ENCODE peak calls at places on chromosomes 3 and 15, in seven cellular contexts. H, B, X, F, M, Z and C are unnamed samples.

GRCh38 chr3:27914199-27914598 is 192.1 kb upstream of the EOMES start:
- DNase-seq in H (no peak), X (no peak), B (no peak), Z (no peak), F (no peak), M (no peak), C (no peak)

GRCh38 chr15:83734487-83734886 is 80.6 kb downstream of the ADAMTSL3 start:
- DNase-seq in X (no peak), M (no peak), F (no peak), B (no peak), H (no peak), Z (no peak), C (peak; percentile 79)

GRCh38 chr3:194598771-194599557 is 34.3 kb downstream of the TMEM44 start:
- DNase-seq in M (no peak), Z (peak; percentile 88), F (no peak), H (no peak), B (no peak), X (peak; percentile 57), C (no peak)

GRCh38 chr3:177530908-177531307 is 333.6 kb upstream of the TBL1XR1 start:
- DNase-seq in M (peak; percentile 39), H (no peak), F (no peak), Z (no peak), B (no peak), X (no peak), C (no peak)

GRCh38 chr15:88394553-88395159 is 72.5 kb downstream of the MRPL46 start:
- DNase-seq in H (no peak), M (no peak), Z (no peak), F (peak; percentile 36), X (no peak), B (no peak), C (no peak)

GRCh38 chr3:193897288-193897687 is 238.7 kb upstream of the HES1 start:
- DNase-seq in H (no peak), F (no peak), X (peak; percentile 57), Z (no peak), B (no peak), M (peak; percentile 65), C (no peak)

GRCh38 chr3:45575491-45575923 is 19.0 kb upstream of the LIMD1 start:
- DNase-seq in B (no peak), X (no peak), H (no peak), F (no peak), Z (no peak), M (no peak), C (no peak)

GRCh38 chr15:29242466-29243242 is 27.0 kb downstream of the NSMCE3 start:
- DNase-seq in B (no peak), F (no peak), X (no peak), H (no peak), Z (peak; percentile 19), M (no peak), C (no peak)

GRCh38 chr3:33131328-33132018 is 17.7 kb downstream of the CRTAP start:
- DNase-seq in M (no peak), H (peak; percentile 51), F (no peak), X (no peak), B (peak; percentile 49), Z (peak; percentile 70), C (peak; percentile 49)

GRCh38 chr15:60137711-60138396 is 133.7 kb downstream of the FOXB1 start:
- DNase-seq in B (no peak), Z (no peak), X (no peak), F (no peak), M (no peak), H (no peak), C (peak; percentile 29)

GRCh38 chr15:60130811-60131210 is 126.7 kb downstream of the FOXB1 start:
- DNase-seq in Z (no peak), B (no peak), X (no peak), M (no peak), H (no peak), F (no peak), C (no peak)

GRCh38 chr15:60138397-60138968 is 134.4 kb downstream of the FOXB1 start:
- DNase-seq in M (no peak), Z (no peak), F (no peak), B (no peak), H (no peak), X (no peak), C (no peak)

GRCh38 chr15:60135961-60136360 is 131.8 kb downstream of the FOXB1 start:
- DNase-seq in M (no peak), H (no peak), Z (no peak), B (no peak), X (no peak), F (no peak), C (no peak)

DNA sequence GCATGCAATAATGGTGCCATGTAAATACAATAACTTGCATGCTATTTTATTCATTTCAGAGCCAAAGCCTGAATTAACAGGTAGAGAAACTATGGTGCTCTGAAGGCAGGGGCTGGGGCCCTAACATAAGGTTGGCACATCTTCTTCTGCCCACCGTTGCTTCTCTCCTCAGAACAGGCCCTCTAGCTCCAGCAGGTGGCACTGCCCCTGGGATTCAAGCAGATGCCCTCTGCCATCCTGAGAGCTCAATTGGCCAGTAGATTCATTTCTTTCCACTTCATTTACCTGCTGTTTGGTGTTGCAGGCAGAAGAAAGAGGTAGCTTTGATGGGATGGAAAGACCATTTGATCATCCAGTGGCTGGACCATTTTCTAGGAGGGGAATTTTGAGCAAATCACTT is 130.5 kb downstream of the FOXB1 start:
- DNase-seq in F (no peak), B (no peak), H (no peak), Z (no peak), X (no peak), M (no peak), C (no peak)
- TF ChIP-seq CTCF in F (no peak), B (peak; percentile 46), H (no peak), Z (no peak), X (no peak), M (no peak), C (no peak)

GRCh38 chr3:105686324-105686897 is 182.4 kb downstream of the CBLB start:
- DNase-seq in X (no peak), Z (peak; percentile 54), M (no peak), F (no peak), H (no peak), B (no peak), C (peak; percentile 35)

GRCh38 chr3:105691053-105691452 is 177.8 kb downstream of the CBLB start:
- DNase-seq in X (no peak), B (no peak), Z (peak; percentile 6), H (no peak), M (no peak), F (no peak), C (no peak)

GRCh38 chr3:105688821-105689220 is 180.0 kb downstream of the CBLB start:
- DNase-seq in M (no peak), H (no peak), X (no peak), Z (no peak), F (no peak), B (no peak), C (no peak)

DNA sequence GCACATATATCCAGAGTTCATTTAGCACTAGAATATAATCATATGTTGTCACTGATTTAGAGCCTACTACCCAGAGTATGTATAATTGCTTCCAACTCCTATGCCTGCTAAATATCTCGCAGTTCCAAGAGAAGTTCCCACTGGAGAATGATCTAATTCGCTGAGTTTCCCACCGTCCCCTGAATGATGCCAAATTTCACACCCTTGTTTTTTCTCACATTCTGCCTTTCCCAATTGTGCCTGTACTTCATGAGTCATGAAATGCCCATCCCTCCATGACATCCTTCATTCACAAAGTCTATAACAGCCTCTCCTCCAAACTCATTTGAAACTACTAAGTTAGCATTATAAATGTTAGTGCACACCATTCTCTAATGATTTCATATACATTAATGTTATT is 177.2 kb downstream of the CBLB start:
- DNase-seq in F (no peak), M (no peak), Z (no peak), B (no peak), H (no peak), X (no peak), C (no peak)
- H3K27ac ChIP-seq in F (no peak overlapping the region), M (peak overlapping the region; percentile 47), Z (no peak overlapping the region), B (no peak overlapping the region), H (no peak overlapping the region), X (peak overlapping the region; percentile 3), C (no peak overlapping the region)

GRCh38 chr15:99909914-99910313 is 176.7 kb upstream of the LYSMD4 start:
- DNase-seq in Z (no peak), H (no peak), B (no peak), M (no peak), F (no peak), X (no peak), C (no peak)
- TF ChIP-seq CTCF in Z (peak; percentile 6), H (no peak), B (peak; percentile 25), M (peak; percentile 67), F (no peak), X (peak; percentile 33), C (no peak)

GRCh38 chr3:187640823-187641135 is 29.4 kb downstream of the SST start:
- DNase-seq in M (no peak), Z (no peak), X (no peak), B (no peak), H (no peak), F (no peak), C (no peak)

GRCh38 chr3:187639912-187640822 is 30.0 kb downstream of the SST start:
- DNase-seq in M (no peak), F (no peak), Z (no peak), X (no peak), B (no peak), H (peak; percentile 36), C (no peak)

GRCh38 chr3:187642861-187643260 is 27.3 kb downstream of the SST start:
- DNase-seq in B (no peak), X (no peak), M (no peak), Z (no peak), F (no peak), H (no peak), C (no peak)

GRCh38 chr3:187636528-187636927 is 33.7 kb downstream of the SST start:
- DNase-seq in H (no peak), M (no peak), X (no peak), B (no peak), F (no peak), Z (no peak), C (no peak)

GRCh38 chr3:187641319-187641976 is 28.7 kb downstream of the SST start:
- DNase-seq in Z (no peak), F (no peak), X (no peak), M (no peak), H (no peak), B (no peak), C (no peak)
- H3K27ac ChIP-seq in Z (no peak overlapping the region), F (no peak overlapping the region), X (no peak overlapping the region), M (no peak overlapping the region), H (no peak overlapping the region), B (no peak overlapping the region), C (no peak overlapping the region)